ENCODE peak calls at places on chromosomes 5 and 9, in five cellular contexts. H is GM23248, W is PC-9, U is PC-3, R is IMR-90. T is an unnamed sample.

GRCh38 chr5:36665638-36666037 is 59.2 kb downstream of the SLC1A3 start:
- DNase-seq in W (no peak), R (no peak), H (no peak), U (no peak), T (no peak)

GRCh38 chr5:42377496-42377895 is 45.7 kb upstream of the GHR start:
- DNase-seq in H (no peak), U (peak; percentile 75), R (no peak), W (no peak), T (no peak)

GRCh38 chr5:121752149-121752548 is 99.5 kb upstream of the FTMT start:
- DNase-seq in R (no peak), H (no peak), U (no peak), W (no peak), T (no peak)

GRCh38 chr5:73796164-73797141 is 170.5 kb downstream of the ARHGEF28 start:
- DNase-seq in H (peak; percentile 96), U (peak; percentile 87), R (peak; percentile 98), W (no peak), T (peak; percentile 91)

GRCh38 chr9:114154597-114155102 is 687 bp upstream of the COL27A1 start:
- DNase-seq in U (no peak), R (no peak), W (no peak), H (peak; percentile 39), T (peak; percentile 49)

GRCh38 chr5:172541764-172542120 is 87.4 kb upstream of the SH3PXD2B start:
- DNase-seq in R (no peak), H (no peak), U (no peak), W (no peak), T (no peak)

GRCh38 chr9:114779352-114779845 is 26.4 kb downstream of the TNFSF15 start:
- DNase-seq in U (peak; percentile 89), R (no peak), W (peak; percentile 85), H (peak; percentile 50), T (peak; percentile 73)

GRCh38 chr9:38036359-38037084 is 32.5 kb downstream of the SHB start:
- DNase-seq in W (no peak), U (no peak), H (peak; percentile 97), R (peak; percentile 67), T (peak; percentile 96)

GRCh38 chr5:180099733-180100611 is 28.4 kb upstream of the RNF130 start:
- DNase-seq in W (no peak), U (no peak), R (no peak), H (no peak), T (peak; percentile 49)

GRCh38 chr9:137252555-137253506 is 1.7 kb downstream of the STPG3 start:
- DNase-seq in U (no peak), W (peak; percentile 68), R (no peak), H (no peak), T (peak; percentile 83)

GRCh38 chr9:101176384-101176783 is 147.9 kb downstream of the PLPPR1 start:
- DNase-seq in W (no peak), H (no peak), U (no peak), R (no peak), T (no peak)

GRCh38 chr5:100664140-100664539 is 129.0 kb downstream of the FAM174A start:
- DNase-seq in H (no peak), U (no peak), R (no peak), W (no peak), T (no peak)
- H2AFZ ChIP-seq in H (no peak overlapping the region), U (no peak overlapping the region), R (no peak overlapping the region), W (no peak overlapping the region), T (no peak overlapping the region)

GRCh38 chr5:128224336-128224735 is 140.8 kb downstream of the SLC12A2 start:
- DNase-seq in R (no peak), W (no peak), H (peak; percentile 40), U (no peak), T (no peak)

GRCh38 chr5:128225245-128226030 is 141.9 kb downstream of the SLC12A2 start:
- DNase-seq in U (peak; percentile 24), H (no peak), R (no peak), W (no peak), T (no peak)

GRCh38 chr5:128227984-128228383 is 144.4 kb downstream of the SLC12A2 start:
- DNase-seq in U (peak; percentile 97), W (no peak), R (peak; percentile 91), H (peak; percentile 95), T (peak; percentile 83)

DNA sequence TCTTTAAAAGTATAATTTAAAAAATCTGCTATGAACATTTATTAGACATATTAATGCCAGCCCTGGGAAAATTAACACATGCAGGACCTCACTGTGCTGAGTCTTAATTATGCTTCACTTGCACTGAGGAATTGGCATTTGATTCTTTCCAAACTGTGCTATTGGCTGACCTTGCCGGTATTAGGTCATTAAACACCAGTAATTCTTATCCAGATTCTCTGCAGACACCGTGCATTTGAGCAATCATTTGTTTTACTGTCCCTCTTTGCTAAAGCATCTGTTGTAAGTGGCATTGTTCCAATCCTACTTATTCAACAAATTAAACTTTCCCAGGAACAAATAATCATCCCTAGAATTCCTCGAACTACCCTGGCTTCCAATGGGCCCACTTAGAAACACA is 144.9 kb downstream of the SLC12A2 start:
- DNase-seq in R (peak; percentile 58), W (no peak), H (peak; percentile 70), U (peak; percentile 75), T (no peak)
- H2AFZ ChIP-seq in R (no peak overlapping the region), W (peak overlapping the region; percentile 40), H (no peak overlapping the region), U (peak overlapping the region; percentile 31), T (no peak overlapping the region)

DNA sequence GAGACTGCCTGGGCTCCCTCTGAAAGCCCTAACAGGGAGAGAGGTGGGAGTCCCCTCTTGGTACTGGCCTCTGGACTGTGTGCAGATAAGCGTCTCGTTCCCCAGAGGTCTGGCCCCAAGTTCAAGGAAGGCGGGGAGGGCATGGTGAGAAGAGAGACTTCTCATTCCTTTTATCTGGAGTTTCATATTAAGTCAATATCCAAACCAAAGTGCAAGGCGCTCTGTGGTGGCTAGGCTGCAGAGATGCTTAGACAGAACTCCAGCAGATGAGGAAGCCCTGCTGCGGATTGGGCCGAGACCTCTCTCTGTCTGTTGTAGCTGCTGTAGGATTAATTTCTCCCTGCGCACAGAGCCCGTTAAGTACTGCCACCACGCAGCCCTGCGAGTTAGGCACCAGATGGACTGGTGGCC is 16.0 kb downstream of the MVB12B start:
- DNase-seq in R (no peak), U (no peak), H (no peak), W (no peak), T (no peak)
- H2AFZ ChIP-seq in R (no peak overlapping the region), U (no peak overlapping the region), H (no peak overlapping the region), W (no peak overlapping the region), T (no peak overlapping the region)

GRCh38 chr5:66643383-66643782 is 47.2 kb downstream of the MAST4 start:
- DNase-seq in U (no peak), H (no peak), W (no peak), R (no peak), T (no peak)

GRCh38 chr5:66637994-66638393 is 41.8 kb downstream of the MAST4 start:
- DNase-seq in R (no peak), H (no peak), U (no peak), W (no peak), T (no peak)

GRCh38 chr5:66634601-66635000 is 38.4 kb downstream of the MAST4 start:
- DNase-seq in H (no peak), W (no peak), R (no peak), U (no peak), T (peak; percentile 4)

GRCh38 chr5:66642538-66642937 is 46.3 kb downstream of the MAST4 start:
- DNase-seq in R (no peak), H (no peak), W (no peak), U (no peak), T (no peak)

GRCh38 chr5:66639036-66639435 is 42.8 kb downstream of the MAST4 start:
- DNase-seq in H (no peak), U (no peak), W (no peak), R (no peak), T (no peak)
- H2AFZ ChIP-seq in H (no peak overlapping the region), U (no peak overlapping the region), W (no peak overlapping the region), R (no peak overlapping the region), T (no peak overlapping the region)

DNA sequence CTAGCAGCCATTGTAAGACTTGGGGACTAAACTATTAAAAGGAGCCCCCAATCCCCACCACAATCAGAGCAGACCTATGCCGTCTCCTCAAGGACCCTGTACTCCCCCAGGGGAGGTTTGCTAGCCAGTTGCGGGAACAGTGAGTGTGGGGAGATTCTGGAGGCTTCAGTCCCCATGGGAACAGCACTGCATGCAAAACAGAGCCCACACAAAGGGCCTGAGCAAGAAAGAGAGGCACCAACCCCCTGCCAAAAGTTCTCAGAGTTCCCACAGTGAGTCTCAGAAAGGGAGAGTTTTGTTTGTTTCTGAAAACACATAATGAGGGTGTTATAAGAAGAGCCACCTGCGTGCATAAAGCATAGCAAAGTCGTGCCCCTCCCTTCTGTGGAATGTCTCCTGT is 56.6 kb downstream of the CFAP90 start:
- DNase-seq in W (peak; percentile 14), U (no peak), H (no peak), R (no peak), T (no peak)
- H2AFZ ChIP-seq in W (no peak overlapping the region), U (no peak overlapping the region), H (no peak overlapping the region), R (no peak overlapping the region), T (no peak overlapping the region)

DNA sequence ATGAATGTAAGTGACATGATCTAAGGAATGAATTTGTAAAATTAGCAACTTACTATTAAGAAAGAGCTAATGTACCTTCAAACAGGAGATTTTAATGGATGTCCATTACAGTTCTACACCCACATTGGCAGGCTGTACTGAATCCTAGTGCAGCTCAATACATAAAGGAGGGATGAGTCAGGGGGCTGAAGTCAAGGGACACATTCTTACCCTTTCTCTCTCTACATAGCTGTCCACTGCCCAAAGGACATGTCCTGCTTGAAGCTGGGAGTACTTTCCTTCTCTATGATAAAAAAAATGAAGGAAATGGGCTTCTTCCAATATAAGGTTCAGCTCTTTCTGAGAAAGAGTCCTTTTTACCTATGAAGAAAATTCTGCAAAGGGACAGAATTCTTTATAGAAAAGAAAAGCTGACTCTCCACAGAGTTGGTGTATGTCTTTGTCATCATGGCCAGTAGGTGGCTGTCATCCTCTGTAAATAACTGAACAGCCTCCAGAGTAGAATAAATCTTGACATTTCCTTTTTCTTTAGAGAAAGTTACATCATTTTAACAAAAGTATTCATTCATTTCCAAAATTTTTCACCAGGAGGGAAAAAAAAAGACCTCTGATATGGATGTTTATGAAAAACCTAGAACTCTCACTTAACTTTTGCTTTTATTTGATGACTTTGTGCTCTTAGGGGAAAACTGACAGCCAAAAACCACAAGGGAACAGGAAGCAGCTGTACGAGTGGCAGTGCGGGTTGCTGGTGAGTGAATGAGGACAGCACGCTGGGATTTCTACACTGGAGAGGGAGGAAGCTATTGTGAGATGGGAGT is 13.1 kb upstream of the IFNA14 start:
- DNase-seq in W (peak; percentile 5), R (peak; percentile 14), U (peak; percentile 44), H (peak; percentile 64), T (peak; percentile 68)
- H2AFZ ChIP-seq in W (no peak overlapping the region), R (no peak overlapping the region), U (peak overlapping the region; percentile 64), H (peak overlapping the region; percentile 78), T (peak overlapping the region; percentile 79)

DNA sequence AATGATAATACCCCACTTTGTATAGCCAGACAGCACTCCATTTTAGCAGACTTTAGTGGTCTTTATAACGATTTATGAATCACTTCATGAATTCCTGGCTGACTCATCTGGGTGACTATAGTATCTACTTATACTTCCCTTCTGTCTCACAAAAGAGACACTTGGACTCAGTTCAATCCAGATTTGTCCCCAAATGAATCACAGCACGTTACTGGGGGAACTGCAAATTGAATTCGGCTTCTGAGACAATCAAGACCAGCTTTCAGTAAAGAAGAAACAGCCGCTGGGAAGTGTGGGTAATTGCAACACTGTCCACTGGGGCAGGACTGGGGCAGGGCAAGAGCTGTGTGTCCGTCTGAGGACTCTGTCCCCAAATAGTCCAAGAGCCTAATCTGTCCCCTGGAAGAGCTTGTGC is 337.3 kb upstream of the RFX3 start:
- DNase-seq in W (peak; percentile 50), U (peak; percentile 96), H (peak; percentile 96), R (peak; percentile 92), T (peak; percentile 65)
- H2AFZ ChIP-seq in W (peak overlapping the region; percentile 33), U (peak overlapping the region; percentile 24), H (peak overlapping the region; percentile 54), R (peak overlapping the region; percentile 77), T (peak overlapping the region; percentile 49)

T was measured in osteoblast.